ENCODE peak calls at places on chromosomes 4 and X, in five cellular contexts. One of them, this sample, is unnamed.

GRCh38 chr4:107850438-107850837 is 25.7 kb downstream of the SGMS2 start:
- DNase-seq in sigmoid colon: no peak
- DNase-seq in pancreas: no peak
- DNase-seq in uterus: no peak
- DNase-seq in IMR-90: no peak
- DNase-seq in this sample: no peak

GRCh38 chr4:12050357-12050756 is 621.7 kb upstream of the HS3ST1 start:
- DNase-seq in sigmoid colon: no peak
- DNase-seq in pancreas: no peak
- DNase-seq in uterus: no peak
- DNase-seq in IMR-90: no peak
- DNase-seq in this sample: no peak

GRCh38 chrX:78104447-78105176 is 564 bp downstream of the PGK1 start:
- DNase-seq in sigmoid colon: peak
- DNase-seq in pancreas: peak
- DNase-seq in uterus: peak
- DNase-seq in IMR-90: peak
- DNase-seq in this sample: peak

GRCh38 chrX:29419774-29420553 is 795.4 kb upstream of the MAGEB2 start:
- DNase-seq in sigmoid colon: no peak
- DNase-seq in pancreas: no peak
- DNase-seq in uterus: no peak
- DNase-seq in IMR-90: peak
- DNase-seq in this sample: no peak

GRCh38 chr4:185263419-185263818 is 54.0 kb downstream of the SNX25 start:
- DNase-seq in sigmoid colon: no peak
- DNase-seq in pancreas: no peak
- DNase-seq in uterus: no peak
- DNase-seq in IMR-90: no peak
- DNase-seq in this sample: no peak

GRCh38 chrX:22087158-22087557 is 55.0 kb downstream of the PHEX start:
- DNase-seq in sigmoid colon: no peak
- DNase-seq in pancreas: no peak
- DNase-seq in uterus: no peak
- DNase-seq in IMR-90: no peak
- DNase-seq in this sample: no peak

GRCh38 chr4:142567620-142568451 is 278.3 kb downstream of the INPP4B start:
- DNase-seq in sigmoid colon: no peak
- DNase-seq in pancreas: no peak
- DNase-seq in uterus: no peak
- DNase-seq in IMR-90: peak
- DNase-seq in this sample: no peak

GRCh38 chr4:15003441-15003890 is 1.2 kb downstream of the CPEB2 start:
- DNase-seq in sigmoid colon: peak
- DNase-seq in pancreas: peak
- DNase-seq in uterus: peak
- DNase-seq in IMR-90: peak
- DNase-seq in this sample: no peak

GRCh38 chr4:77220841-77221613 is 64.0 kb downstream of the CCNG2 start:
- DNase-seq in sigmoid colon: no peak
- DNase-seq in pancreas: no peak
- DNase-seq in uterus: no peak
- DNase-seq in IMR-90: peak
- DNase-seq in this sample: peak

GRCh38 chr4:40247350-40247749 is 50.5 kb downstream of the RHOH start:
- DNase-seq in sigmoid colon: no peak
- DNase-seq in pancreas: no peak
- DNase-seq in uterus: no peak
- DNase-seq in IMR-90: no peak
- DNase-seq in this sample: no peak

GRCh38 chr4:985123-985830 is 1.6 kb upstream of the IDUA start:
- DNase-seq in sigmoid colon: no peak
- DNase-seq in pancreas: peak
- DNase-seq in uterus: no peak
- DNase-seq in IMR-90: no peak
- DNase-seq in this sample: peak
- H3K4me3 ChIP-seq in sigmoid colon: no peak
- H3K4me3 ChIP-seq in pancreas: no peak
- H3K4me3 ChIP-seq in uterus: no peak
- H3K4me3 ChIP-seq in IMR-90: peak
- H3K4me3 ChIP-seq in this sample: peak

GRCh38 chr4:25857851-25858400 is 4.9 kb downstream of the SEL1L3 start:
- DNase-seq in sigmoid colon: no peak
- DNase-seq in pancreas: no peak
- DNase-seq in uterus: no peak
- DNase-seq in IMR-90: no peak
- DNase-seq in this sample: no peak

GRCh38 chr4:25860586-25861421 is 2.0 kb downstream of the SEL1L3 start:
- DNase-seq in sigmoid colon: no peak
- DNase-seq in pancreas: no peak
- DNase-seq in uterus: no peak
- DNase-seq in IMR-90: peak
- DNase-seq in this sample: no peak

GRCh38 chr4:25859429-25860148 is 3.2 kb downstream of the SEL1L3 start:
- DNase-seq in sigmoid colon: no peak
- DNase-seq in pancreas: no peak
- DNase-seq in uterus: no peak
- DNase-seq in IMR-90: no peak
- DNase-seq in this sample: no peak

GRCh38 chr4:25856756-25857155 is 6.0 kb downstream of the SEL1L3 start:
- DNase-seq in sigmoid colon: no peak
- DNase-seq in pancreas: no peak
- DNase-seq in uterus: no peak
- DNase-seq in IMR-90: no peak
- DNase-seq in this sample: no peak

GRCh38 chr4:25857403-25857802 is 5.4 kb downstream of the SEL1L3 start:
- DNase-seq in sigmoid colon: no peak
- DNase-seq in pancreas: no peak
- DNase-seq in uterus: no peak
- DNase-seq in IMR-90: no peak
- DNase-seq in this sample: no peak
- H3K27ac ChIP-seq in sigmoid colon: no peak
- H3K27ac ChIP-seq in pancreas: peak
- H3K27ac ChIP-seq in uterus: no peak
- H3K27ac ChIP-seq in IMR-90: no peak
- H3K27ac ChIP-seq in this sample: no peak

DNA sequence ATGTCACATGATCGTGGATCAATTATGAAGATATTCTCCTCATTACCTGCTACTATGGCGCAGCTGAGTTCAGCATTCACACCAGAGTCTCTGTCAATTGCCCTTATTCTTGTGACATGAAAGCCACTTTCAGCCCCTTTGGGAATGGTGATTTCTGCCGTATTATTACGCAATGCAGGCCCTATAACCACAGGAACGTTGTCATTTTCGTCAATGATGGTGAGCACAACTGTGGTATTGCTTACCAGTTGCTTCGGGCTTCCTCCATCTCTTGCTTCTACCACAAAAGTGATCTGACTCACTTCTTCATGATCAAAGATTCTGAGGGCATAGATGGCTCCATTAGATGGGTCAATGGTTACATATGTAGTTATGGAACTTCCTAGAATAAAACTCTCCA is 2.1 kb downstream of the PCDH18 start:
- DNase-seq in sigmoid colon: no peak
- DNase-seq in pancreas: no peak
- DNase-seq in uterus: no peak
- DNase-seq in IMR-90: peak
- DNase-seq in this sample: no peak
- H3K4me3 ChIP-seq in sigmoid colon: peak
- H3K4me3 ChIP-seq in pancreas: no peak
- H3K4me3 ChIP-seq in uterus: peak
- H3K4me3 ChIP-seq in IMR-90: peak
- H3K4me3 ChIP-seq in this sample: peak

GRCh38 chr4:103443324-103443723 is 245.2 kb upstream of the CENPE start:
- DNase-seq in sigmoid colon: no peak
- DNase-seq in pancreas: no peak
- DNase-seq in uterus: no peak
- DNase-seq in IMR-90: no peak
- DNase-seq in this sample: no peak
- H3K27ac ChIP-seq in sigmoid colon: no peak
- H3K27ac ChIP-seq in pancreas: no peak
- H3K27ac ChIP-seq in uterus: no peak
- H3K27ac ChIP-seq in IMR-90: no peak
- H3K27ac ChIP-seq in this sample: no peak

GRCh38 chr4:103451341-103451740 is 253.2 kb upstream of the CENPE start:
- DNase-seq in sigmoid colon: no peak
- DNase-seq in pancreas: no peak
- DNase-seq in uterus: no peak
- DNase-seq in IMR-90: no peak
- DNase-seq in this sample: no peak
- H3K4me3 ChIP-seq in sigmoid colon: no peak
- H3K4me3 ChIP-seq in pancreas: no peak
- H3K4me3 ChIP-seq in uterus: no peak
- H3K4me3 ChIP-seq in IMR-90: no peak
- H3K4me3 ChIP-seq in this sample: no peak